ENCODE peak calls at places on chromosomes 3 and 15, in four cellular contexts. One of them, this sample, is unnamed.

GRCh38 chr15:98799991-98800390 is 151.7 kb downstream of the IGF1R start:
- DNase-seq in T-helper 9 cell: no peak
- DNase-seq in stimulated activated effector memory CD8-positive, alpha-beta T cell treated with anti-CD3 and anti-CD28 coated beads, Interleukin-12 subunit alpha, Interleukin-12 subunit beta, amount 100 ng/mL, for 72 hours: no peak
- DNase-seq in CD4-positive, alpha-beta T cell: no peak
- DNase-seq in this sample: no peak

GRCh38 chr15:87477759-87478687 is 778.5 kb downstream of the NTRK3 start:
- DNase-seq in stimulated activated effector memory CD8-positive, alpha-beta T cell treated with anti-CD3 and anti-CD28 coated beads, Interleukin-12 subunit alpha, Interleukin-12 subunit beta, amount 100 ng/mL, for 72 hours: no peak
- DNase-seq in T-helper 9 cell: no peak
- DNase-seq in CD4-positive, alpha-beta T cell: no peak
- DNase-seq in this sample: no peak

GRCh38 chr15:88651293-88651692 is 12.5 kb downstream of the ISG20 start:
- DNase-seq in stimulated activated effector memory CD8-positive, alpha-beta T cell treated with anti-CD3 and anti-CD28 coated beads, Interleukin-12 subunit alpha, Interleukin-12 subunit beta, amount 100 ng/mL, for 72 hours: no peak
- DNase-seq in CD4-positive, alpha-beta T cell: no peak
- DNase-seq in T-helper 9 cell: no peak
- DNase-seq in this sample: no peak

GRCh38 chr3:64223809-64224570 is 1.3 kb downstream of the PRICKLE2 start:
- DNase-seq in stimulated activated effector memory CD8-positive, alpha-beta T cell treated with anti-CD3 and anti-CD28 coated beads, Interleukin-12 subunit alpha, Interleukin-12 subunit beta, amount 100 ng/mL, for 72 hours: no peak
- DNase-seq in CD4-positive, alpha-beta T cell: no peak
- DNase-seq in T-helper 9 cell: no peak
- DNase-seq in this sample: no peak

GRCh38 chr3:61625429-61625828 is 64.1 kb downstream of the PTPRG start:
- DNase-seq in CD4-positive, alpha-beta T cell: no peak
- DNase-seq in stimulated activated effector memory CD8-positive, alpha-beta T cell treated with anti-CD3 and anti-CD28 coated beads, Interleukin-12 subunit alpha, Interleukin-12 subunit beta, amount 100 ng/mL, for 72 hours: no peak
- DNase-seq in T-helper 9 cell: no peak
- DNase-seq in this sample: no peak

GRCh38 chr3:3559786-3560185 is 239.4 kb upstream of the LRRN1 start:
- DNase-seq in CD4-positive, alpha-beta T cell: no peak
- DNase-seq in T-helper 9 cell: no peak
- DNase-seq in stimulated activated effector memory CD8-positive, alpha-beta T cell treated with anti-CD3 and anti-CD28 coated beads, Interleukin-12 subunit alpha, Interleukin-12 subunit beta, amount 100 ng/mL, for 72 hours: no peak
- DNase-seq in this sample: no peak

GRCh38 chr3:13045904-13046568 is 27.2 kb downstream of the IQSEC1 start:
- DNase-seq in CD4-positive, alpha-beta T cell: no peak
- DNase-seq in T-helper 9 cell: no peak
- DNase-seq in stimulated activated effector memory CD8-positive, alpha-beta T cell treated with anti-CD3 and anti-CD28 coated beads, Interleukin-12 subunit alpha, Interleukin-12 subunit beta, amount 100 ng/mL, for 72 hours: no peak
- DNase-seq in this sample: no peak

GRCh38 chr3:178597388-178597787 is 61.2 kb downstream of the KCNMB2 start:
- DNase-seq in CD4-positive, alpha-beta T cell: no peak
- DNase-seq in stimulated activated effector memory CD8-positive, alpha-beta T cell treated with anti-CD3 and anti-CD28 coated beads, Interleukin-12 subunit alpha, Interleukin-12 subunit beta, amount 100 ng/mL, for 72 hours: no peak
- DNase-seq in T-helper 9 cell: no peak
- DNase-seq in this sample: no peak

GRCh38 chr3:46926871-46927717 is 49.5 kb downstream of the CCDC12 start:
- DNase-seq in stimulated activated effector memory CD8-positive, alpha-beta T cell treated with anti-CD3 and anti-CD28 coated beads, Interleukin-12 subunit alpha, Interleukin-12 subunit beta, amount 100 ng/mL, for 72 hours: no peak
- DNase-seq in CD4-positive, alpha-beta T cell: no peak
- DNase-seq in T-helper 9 cell: no peak
- DNase-seq in this sample: peak; percentile 43

GRCh38 chr3:57910988-57911387 is 97.2 kb upstream of the FLNB start:
- DNase-seq in T-helper 9 cell: no peak
- DNase-seq in CD4-positive, alpha-beta T cell: peak; percentile 6
- DNase-seq in stimulated activated effector memory CD8-positive, alpha-beta T cell treated with anti-CD3 and anti-CD28 coated beads, Interleukin-12 subunit alpha, Interleukin-12 subunit beta, amount 100 ng/mL, for 72 hours: no peak
- DNase-seq in this sample: no peak

GRCh38 chr3:30692498-30693130 is 86.2 kb downstream of the TGFBR2 start:
- DNase-seq in CD4-positive, alpha-beta T cell: no peak
- DNase-seq in stimulated activated effector memory CD8-positive, alpha-beta T cell treated with anti-CD3 and anti-CD28 coated beads, Interleukin-12 subunit alpha, Interleukin-12 subunit beta, amount 100 ng/mL, for 72 hours: no peak
- DNase-seq in T-helper 9 cell: no peak
- DNase-seq in this sample: no peak

GRCh38 chr3:163058190-163058854 is 1561.7 kb downstream of the OTOL1 start:
- DNase-seq in T-helper 9 cell: no peak
- DNase-seq in stimulated activated effector memory CD8-positive, alpha-beta T cell treated with anti-CD3 and anti-CD28 coated beads, Interleukin-12 subunit alpha, Interleukin-12 subunit beta, amount 100 ng/mL, for 72 hours: no peak
- DNase-seq in CD4-positive, alpha-beta T cell: no peak
- DNase-seq in this sample: no peak

GRCh38 chr3:52649461-52650210 is 36.1 kb downstream of the PBRM1 start:
- DNase-seq in T-helper 9 cell: no peak
- DNase-seq in CD4-positive, alpha-beta T cell: no peak
- DNase-seq in stimulated activated effector memory CD8-positive, alpha-beta T cell treated with anti-CD3 and anti-CD28 coated beads, Interleukin-12 subunit alpha, Interleukin-12 subunit beta, amount 100 ng/mL, for 72 hours: no peak
- DNase-seq in this sample: no peak

GRCh38 chr3:177574232-177574856 is 377.1 kb upstream of the TBL1XR1 start:
- DNase-seq in T-helper 9 cell: no peak
- DNase-seq in stimulated activated effector memory CD8-positive, alpha-beta T cell treated with anti-CD3 and anti-CD28 coated beads, Interleukin-12 subunit alpha, Interleukin-12 subunit beta, amount 100 ng/mL, for 72 hours: no peak
- DNase-seq in CD4-positive, alpha-beta T cell: no peak
- DNase-seq in this sample: no peak

GRCh38 chr15:99486371-99487336 is 79.1 kb upstream of the MEF2A start:
- DNase-seq in T-helper 9 cell: no peak
- DNase-seq in stimulated activated effector memory CD8-positive, alpha-beta T cell treated with anti-CD3 and anti-CD28 coated beads, Interleukin-12 subunit alpha, Interleukin-12 subunit beta, amount 100 ng/mL, for 72 hours: no peak
- DNase-seq in CD4-positive, alpha-beta T cell: no peak
- DNase-seq in this sample: no peak

GRCh38 chr3:127697531-127698240 is 24.9 kb downstream of the ABTB1 start:
- DNase-seq in T-helper 9 cell: peak; percentile 16
- DNase-seq in stimulated activated effector memory CD8-positive, alpha-beta T cell treated with anti-CD3 and anti-CD28 coated beads, Interleukin-12 subunit alpha, Interleukin-12 subunit beta, amount 100 ng/mL, for 72 hours: no peak
- DNase-seq in CD4-positive, alpha-beta T cell: no peak
- DNase-seq in this sample: peak; percentile 24

GRCh38 chr3:172279191-172279640 is 169.0 kb downstream of the GHSR start:
- DNase-seq in stimulated activated effector memory CD8-positive, alpha-beta T cell treated with anti-CD3 and anti-CD28 coated beads, Interleukin-12 subunit alpha, Interleukin-12 subunit beta, amount 100 ng/mL, for 72 hours: no peak
- DNase-seq in T-helper 9 cell: no peak
- DNase-seq in CD4-positive, alpha-beta T cell: no peak
- DNase-seq in this sample: no peak

GRCh38 chr3:189232790-189233189 is 61.0 kb downstream of the TPRG1 start:
- DNase-seq in T-helper 9 cell: no peak
- DNase-seq in CD4-positive, alpha-beta T cell: no peak
- DNase-seq in stimulated activated effector memory CD8-positive, alpha-beta T cell treated with anti-CD3 and anti-CD28 coated beads, Interleukin-12 subunit alpha, Interleukin-12 subunit beta, amount 100 ng/mL, for 72 hours: no peak
- DNase-seq in this sample: no peak

GRCh38 chr3:148950806-148951205 is 40.5 kb upstream of the GYG1 start:
- DNase-seq in T-helper 9 cell: no peak
- DNase-seq in stimulated activated effector memory CD8-positive, alpha-beta T cell treated with anti-CD3 and anti-CD28 coated beads, Interleukin-12 subunit alpha, Interleukin-12 subunit beta, amount 100 ng/mL, for 72 hours: no peak
- DNase-seq in CD4-positive, alpha-beta T cell: no peak
- DNase-seq in this sample: no peak

GRCh38 chr3:67551366-67552016 is 102.9 kb downstream of the SUCLG2 start:
- DNase-seq in CD4-positive, alpha-beta T cell: no peak
- DNase-seq in T-helper 9 cell: no peak
- DNase-seq in stimulated activated effector memory CD8-positive, alpha-beta T cell treated with anti-CD3 and anti-CD28 coated beads, Interleukin-12 subunit alpha, Interleukin-12 subunit beta, amount 100 ng/mL, for 72 hours: no peak
- DNase-seq in this sample: no peak

GRCh38 chr3:26840272-26840870 is 217.8 kb downstream of the LRRC3B start:
- DNase-seq in T-helper 9 cell: no peak
- DNase-seq in stimulated activated effector memory CD8-positive, alpha-beta T cell treated with anti-CD3 and anti-CD28 coated beads, Interleukin-12 subunit alpha, Interleukin-12 subunit beta, amount 100 ng/mL, for 72 hours: no peak
- DNase-seq in CD4-positive, alpha-beta T cell: no peak
- DNase-seq in this sample: no peak

GRCh38 chr3:129623447-129624118 is 17.1 kb upstream of the PLXND1 start:
- DNase-seq in stimulated activated effector memory CD8-positive, alpha-beta T cell treated with anti-CD3 and anti-CD28 coated beads, Interleukin-12 subunit alpha, Interleukin-12 subunit beta, amount 100 ng/mL, for 72 hours: no peak
- DNase-seq in CD4-positive, alpha-beta T cell: no peak
- DNase-seq in T-helper 9 cell: no peak
- DNase-seq in this sample: no peak

GRCh38 chr3:41357271-41357670 is 158.0 kb downstream of the CTNNB1 start:
- DNase-seq in stimulated activated effector memory CD8-positive, alpha-beta T cell treated with anti-CD3 and anti-CD28 coated beads, Interleukin-12 subunit alpha, Interleukin-12 subunit beta, amount 100 ng/mL, for 72 hours: no peak
- DNase-seq in CD4-positive, alpha-beta T cell: no peak
- DNase-seq in T-helper 9 cell: no peak
- DNase-seq in this sample: no peak

GRCh38 chr3:136949708-136950107 is 8.1 kb upstream of the IL20RB start:
- DNase-seq in CD4-positive, alpha-beta T cell: no peak
- DNase-seq in stimulated activated effector memory CD8-positive, alpha-beta T cell treated with anti-CD3 and anti-CD28 coated beads, Interleukin-12 subunit alpha, Interleukin-12 subunit beta, amount 100 ng/mL, for 72 hours: no peak
- DNase-seq in T-helper 9 cell: no peak
- DNase-seq in this sample: no peak

GRCh38 chr15:41483519-41483918 is 10.2 kb upstream of the ITPKA start:
- DNase-seq in CD4-positive, alpha-beta T cell: no peak
- DNase-seq in T-helper 9 cell: no peak
- DNase-seq in stimulated activated effector memory CD8-positive, alpha-beta T cell treated with anti-CD3 and anti-CD28 coated beads, Interleukin-12 subunit alpha, Interleukin-12 subunit beta, amount 100 ng/mL, for 72 hours: no peak
- DNase-seq in this sample: no peak

GRCh38 chr3:136818851-136819783 is at the start of gene SLC35G2:
- DNase-seq in T-helper 9 cell: peak; percentile 9
- DNase-seq in CD4-positive, alpha-beta T cell: no peak
- DNase-seq in stimulated activated effector memory CD8-positive, alpha-beta T cell treated with anti-CD3 and anti-CD28 coated beads, Interleukin-12 subunit alpha, Interleukin-12 subunit beta, amount 100 ng/mL, for 72 hours: peak; percentile 26
- DNase-seq in this sample: peak; percentile 21

This sample was measured in CD8-positive, alpha-beta memory T cell.